ENCODE peak calls at places on chromosomes 13 and 19, in eight cellular contexts. X is K562, K is HepG2, H is Panc1, U is HCT116, J is upper lobe of left lung, S is GM12878, V is GM23338. I is an unnamed sample.

GRCh38 chr19:15717781-15718180 is 10.0 kb upstream of the OR10H2 start:
- ATAC-seq in X (no peak), K (no peak), H (no peak), U (no peak), J (no peak), S (no peak), V (no peak), I (no peak)

GRCh38 chr13:106568225-106569003 is 477 bp upstream of the ARGLU1 start:
- ATAC-seq in X (peak; percentile 2), K (peak; percentile 43), H (no peak), U (no peak), J (peak; percentile 1), S (peak; percentile 14), V (peak; percentile 3), I (no peak)

GRCh38 chr13:113883314-113883811 is 19.5 kb upstream of the GAS6 start:
- ATAC-seq in X (peak; percentile 58), K (no peak), H (no peak), U (no peak), J (peak; percentile 13), S (no peak), V (no peak), I (no peak)

GRCh38 chr13:39385621-39386231 is 217.3 kb downstream of the LHFPL6 start:
- ATAC-seq in X (no peak), K (no peak), H (peak; percentile 78), U (no peak), J (no peak), S (no peak), V (peak; percentile 97), I (no peak)

GRCh38 chr13:33219926-33220325 is 65.6 kb downstream of the STARD13 start:
- ATAC-seq in X (no peak), K (no peak), H (no peak), U (no peak), J (no peak), S (no peak), V (no peak), I (no peak)

GRCh38 chr13:51923983-51924539 is 62.3 kb downstream of the CCDC70 start:
- ATAC-seq in X (peak; percentile 72), K (peak; percentile 88), H (peak; percentile 62), U (peak; percentile 97), J (no peak), S (peak; percentile 71), V (peak; percentile 92), I (no peak)

GRCh38 chr19:38713227-38713649 is 31.0 kb downstream of the CAPN12 start:
- ATAC-seq in X (no peak), K (no peak), H (no peak), U (no peak), J (no peak), S (no peak), V (no peak), I (peak; percentile 60)

GRCh38 chr13:52846567-52847321 is 1.7 kb downstream of the PCDH8 start:
- ATAC-seq in X (no peak), K (no peak), H (no peak), U (no peak), J (peak; percentile 71), S (no peak), V (peak; percentile 18), I (no peak)

GRCh38 chr13:93505104-93505952 is 278.7 kb downstream of the GPC6 start:
- ATAC-seq in X (no peak), K (peak; percentile 91), H (no peak), U (no peak), J (peak; percentile 38), S (no peak), V (no peak), I (no peak)

GRCh38 chr13:111202745-111203144 is 87.6 kb downstream of the ARHGEF7 start:
- ATAC-seq in X (peak; percentile 75), K (no peak), H (no peak), U (no peak), J (peak; percentile 59), S (peak; percentile 89), V (no peak), I (peak; percentile 41)

DNA sequence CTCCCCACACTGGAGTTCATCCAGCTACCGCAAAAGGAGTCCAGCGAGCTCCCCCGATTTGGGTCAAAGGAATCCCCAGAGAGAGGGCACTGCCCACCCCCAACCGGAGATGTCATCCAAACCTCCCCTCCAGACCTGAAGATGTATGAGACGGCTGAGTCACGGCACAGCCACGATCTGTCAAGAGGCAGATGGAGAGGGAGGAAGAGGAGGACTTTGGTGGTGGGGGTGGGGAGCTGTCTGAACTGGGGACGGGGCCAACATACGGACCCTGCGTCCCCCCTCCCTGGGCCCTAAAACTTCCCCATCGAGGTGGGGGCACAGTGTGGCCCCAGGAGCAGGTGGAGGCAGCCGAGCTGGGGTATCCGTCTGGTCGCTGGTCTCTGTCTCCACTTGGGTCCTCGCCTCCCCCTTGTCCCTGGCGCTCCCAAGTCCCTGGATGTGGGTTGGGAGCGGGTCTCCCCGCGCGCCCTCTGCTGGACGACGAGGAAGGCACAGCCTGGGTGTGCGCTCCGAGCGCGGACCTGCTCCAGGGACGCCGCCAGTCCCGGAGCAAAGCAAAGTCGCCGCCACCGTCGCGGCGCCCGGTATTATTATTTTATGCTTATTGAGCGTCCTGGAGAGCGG is 3.8 kb downstream of the PDE4A start:
- ATAC-seq in X (peak; percentile 82), K (peak; percentile 92), H (peak; percentile 83), U (peak; percentile 77), J (peak; percentile 92), S (peak; percentile 63), V (peak; percentile 76), I (peak; percentile 84)
- TF ChIP-seq POLR2AphosphoS5 in X (peak; percentile 11), K (no peak), H (no peak), U (peak; percentile 39), J (no peak), S (no peak), V (no peak), I (no peak)

GRCh38 chr19:56423276-56423984 is 19.3 kb downstream of the ZNF583 start:
- ATAC-seq in X (no peak), K (no peak), H (no peak), U (no peak), J (no peak), S (no peak), V (no peak), I (no peak)

DNA sequence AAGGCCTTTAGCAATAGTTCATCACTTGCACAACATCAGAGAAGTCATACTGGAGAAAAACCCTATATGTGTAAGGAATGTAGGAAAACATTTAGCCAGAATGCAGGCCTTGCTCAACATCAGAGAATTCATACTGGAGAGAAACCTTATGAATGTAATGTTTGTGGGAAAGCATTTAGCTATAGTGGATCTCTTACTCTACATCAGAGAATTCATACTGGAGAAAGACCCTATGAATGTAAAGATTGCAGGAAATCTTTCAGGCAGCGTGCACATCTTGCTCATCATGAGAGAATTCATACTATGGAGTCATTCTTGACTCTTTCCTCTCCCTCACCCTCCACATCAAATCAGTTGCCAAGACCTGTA is 19.8 kb downstream of the ZNF583 start:
- ATAC-seq in X (no peak), K (no peak), H (no peak), U (no peak), J (no peak), S (no peak), V (no peak), I (no peak)
- H3K4me3 ChIP-seq in X (no peak overlapping the region), K (no peak overlapping the region), H (no peak overlapping the region), U (no peak overlapping the region), J (no peak overlapping the region), S (no peak overlapping the region), V (peak overlapping the region; percentile 17), I (no peak overlapping the region)

GRCh38 chr19:5693195-5694166 is 3.4 kb downstream of the RPL36 start:
- ATAC-seq in X (no peak), K (no peak), H (peak; percentile 5), U (peak; percentile 1), J (no peak), S (no peak), V (no peak), I (no peak)

GRCh38 chr19:5694167-5694951 is 4.3 kb downstream of the RPL36 start:
- ATAC-seq in X (no peak), K (no peak), H (no peak), U (no peak), J (no peak), S (no peak), V (no peak), I (no peak)

GRCh38 chr19:5696196-5697021 is 6.3 kb downstream of the RPL36 start:
- ATAC-seq in X (no peak), K (no peak), H (no peak), U (no peak), J (no peak), S (no peak), V (no peak), I (no peak)

GRCh38 chr19:5695649-5696195 is 5.6 kb downstream of the RPL36 start:
- ATAC-seq in X (no peak), K (no peak), H (no peak), U (no peak), J (no peak), S (peak; percentile 6), V (peak; percentile 3), I (no peak)

DNA sequence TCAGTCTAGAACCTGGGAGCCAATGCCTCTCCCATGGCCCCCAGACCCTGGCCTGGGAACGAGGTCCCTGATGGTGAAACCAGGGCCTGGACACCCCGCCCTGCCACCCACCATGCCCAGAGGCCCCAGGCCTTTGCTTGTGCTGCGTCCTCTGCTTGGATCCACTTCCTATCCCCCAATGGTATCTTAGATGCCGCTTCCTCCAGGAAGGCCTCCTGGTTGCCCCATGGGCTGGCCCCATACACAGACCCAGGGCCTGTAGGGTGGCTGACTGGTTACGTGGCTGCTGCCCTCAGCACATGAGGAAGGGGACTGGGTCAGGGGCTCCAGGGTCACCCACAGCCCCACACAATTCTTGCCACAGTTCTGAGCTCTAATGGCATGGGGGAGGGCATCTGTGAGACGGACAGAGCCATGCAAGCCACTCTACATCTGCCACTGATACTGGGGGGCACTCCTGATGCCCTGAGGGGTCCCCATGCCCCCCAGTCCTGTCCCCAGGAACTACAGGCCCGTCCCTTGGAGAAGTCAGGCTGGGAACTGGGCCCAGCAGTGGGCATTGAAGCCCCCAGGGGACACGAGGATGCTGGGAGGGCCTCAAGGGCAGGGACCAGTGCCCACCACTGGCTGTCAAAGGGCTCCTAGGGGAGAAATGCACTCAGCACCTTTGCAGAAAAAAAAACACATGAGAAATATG is 5.0 kb downstream of the RPL36 start:
- ATAC-seq in X (no peak), K (no peak), H (no peak), U (no peak), J (no peak), S (no peak), V (no peak), I (no peak)
- TF ChIP-seq POLR2AphosphoS5 in X (no peak), K (peak; percentile 21), H (no peak), U (peak; percentile 25), J (no peak), S (no peak), V (no peak), I (no peak)

GRCh38 chr19:6270076-6270745 is 9.6 kb downstream of the MLLT1 start:
- ATAC-seq in X (no peak), K (no peak), H (no peak), U (no peak), J (no peak), S (no peak), V (no peak), I (no peak)

GRCh38 chr19:6271251-6271650 is 8.5 kb downstream of the MLLT1 start:
- ATAC-seq in X (peak; percentile 15), K (no peak), H (no peak), U (no peak), J (no peak), S (no peak), V (peak; percentile 52), I (no peak)

GRCh38 chr19:6271721-6272410 is 7.9 kb downstream of the MLLT1 start:
- ATAC-seq in X (peak; percentile 71), K (no peak), H (no peak), U (no peak), J (peak; percentile 75), S (no peak), V (peak; percentile 57), I (peak; percentile 73)

GRCh38 chr19:6269101-6269886 is 10.5 kb downstream of the MLLT1 start:
- ATAC-seq in X (no peak), K (no peak), H (no peak), U (no peak), J (no peak), S (no peak), V (no peak), I (no peak)

GRCh38 chr19:6270822-6271221 is 9.0 kb downstream of the MLLT1 start:
- ATAC-seq in X (no peak), K (no peak), H (no peak), U (no peak), J (no peak), S (no peak), V (no peak), I (no peak)
- H3K4me3 ChIP-seq in X (no peak overlapping the region), K (no peak overlapping the region), H (no peak overlapping the region), U (no peak overlapping the region), J (peak overlapping the region; percentile 29), S (no peak overlapping the region), V (no peak overlapping the region), I (peak overlapping the region; percentile 44)

I was measured in gastroesophageal sphincter.